ENCODE peak calls at places on chromosomes 12 and 14, in seven cellular contexts. J, X, N, E, S, T and V are unnamed samples.

GRCh38 chr14:78530078-78530477 is 359.9 kb downstream of the NRXN3 start:
- DNase-seq in E (peak), J (no peak), S (no peak), X (no peak), N (no peak), T (no peak), V (peak)

GRCh38 chr12:127480775-127481314 is 786.1 kb upstream of the TMEM132C start:
- DNase-seq in J (no peak), N (no peak), S (no peak), E (no peak), T (no peak), X (no peak), V (no peak)

GRCh38 chr14:101980251-101980650 is 15.9 kb downstream of the DYNC1H1 start:
- DNase-seq in S (no peak), J (no peak), X (no peak), N (no peak), T (no peak), E (no peak), V (no peak)

GRCh38 chr12:94200695-94201094 is 52.3 kb downstream of the PLXNC1 start:
- DNase-seq in E (no peak), X (no peak), T (no peak), J (no peak), S (no peak), N (no peak), V (no peak)

GRCh38 chr14:53265025-53265424 is 111.9 kb upstream of the DDHD1 start:
- DNase-seq in N (no peak), S (no peak), X (no peak), T (no peak), J (no peak), E (no peak), V (no peak)

GRCh38 chr12:102948941-102949352 is 8.5 kb upstream of the ASCL1 start:
- DNase-seq in X (no peak), S (peak), N (peak), J (peak), E (peak), T (peak), V (peak)

GRCh38 chr12:52418576-52419110 is 12.5 kb upstream of the KRT82 start:
- DNase-seq in E (no peak), J (no peak), S (no peak), X (no peak), T (no peak), N (no peak), V (no peak)

GRCh38 chr14:103074699-103075341 is 9.2 kb upstream of the LBHD2 start:
- DNase-seq in T (no peak), X (peak), E (no peak), J (no peak), N (no peak), S (no peak), V (no peak)

GRCh38 chr12:84069699-84070098 is 842.9 kb downstream of the SLC6A15 start:
- DNase-seq in N (no peak), J (no peak), E (peak), X (no peak), S (no peak), T (no peak), V (no peak)

GRCh38 chr12:75795125-75795524 is 236.5 kb downstream of the PHLDA1 start:
- DNase-seq in S (no peak), X (no peak), E (no peak), T (no peak), J (no peak), N (no peak), V (no peak)

GRCh38 chr12:113289361-113289760 is 45.5 kb downstream of the SLC8B1 start:
- DNase-seq in T (no peak), N (no peak), J (no peak), E (no peak), S (no peak), X (no peak), V (no peak)

GRCh38 chr12:93638095-93638494 is 39.1 kb upstream of the CRADD start:
- DNase-seq in N (no peak), S (no peak), T (no peak), X (no peak), E (peak), J (no peak), V (no peak)

GRCh38 chr14:104880584-104881210 is 15.6 kb downstream of the CEP170B start:
- DNase-seq in X (no peak), T (no peak), E (no peak), N (no peak), J (no peak), S (no peak), V (no peak)

GRCh38 chr12:124044021-124044420 is 71.0 kb downstream of the ZNF664 start:
- DNase-seq in J (no peak), S (no peak), N (no peak), T (no peak), X (no peak), E (no peak), V (no peak)

GRCh38 chr12:108641446-108642268 is 8.0 kb upstream of the SELPLG start:
- DNase-seq in S (no peak), J (no peak), N (no peak), E (peak), T (no peak), X (no peak), V (no peak)

GRCh38 chr14:93346926-93347721 is at the start of gene COX8C:
- DNase-seq in T (no peak), S (no peak), J (no peak), X (no peak), E (no peak), N (no peak), V (no peak)

GRCh38 chr14:55073856-55074255 is 22.4 kb downstream of the MAPK1IP1L start:
- DNase-seq in X (no peak), S (no peak), J (no peak), N (no peak), T (no peak), E (peak), V (no peak)

GRCh38 chr14:61372842-61373555 is 51.6 kb downstream of the PRKCH start:
- DNase-seq in E (no peak), X (no peak), S (no peak), N (no peak), T (no peak), J (no peak), V (no peak)

GRCh38 chr12:356276-356988 is 32.7 kb downstream of the KDM5A start:
- DNase-seq in X (no peak), T (no peak), N (no peak), J (no peak), E (peak), S (no peak), V (no peak)

GRCh38 chr14:65985976-65986375 is 500.2 kb upstream of the CCDC196 start:
- DNase-seq in S (no peak), X (no peak), E (no peak), N (no peak), J (no peak), T (no peak), V (no peak)

GRCh38 chr12:55470088-55470830 is at the start of gene OR6C70:
- DNase-seq in X (no peak), J (no peak), N (no peak), S (no peak), E (no peak), T (no peak), V (no peak)

GRCh38 chr12:109020136-109020535 is 732 bp downstream of the SVOP start:
- DNase-seq in N (no peak), J (no peak), E (no peak), X (no peak), S (no peak), T (no peak), V (no peak)

GRCh38 chr12:85740190-85740589 is 96.0 kb downstream of the RASSF9 start:
- DNase-seq in X (no peak), J (no peak), N (no peak), S (no peak), T (no peak), E (no peak), V (no peak)

GRCh38 chr12:64187370-64187769 is 34.7 kb downstream of the KICS2 start:
- DNase-seq in N (no peak), E (peak), X (no peak), J (no peak), T (no peak), S (no peak), V (no peak)

GRCh38 chr12:29086325-29087271 is 62.5 kb upstream of the FAR2 start:
- DNase-seq in E (no peak), N (no peak), X (no peak), S (no peak), T (no peak), J (no peak), V (no peak)

GRCh38 chr12:100476013-100476751 is 2.5 kb downstream of the NR1H4 start:
- DNase-seq in J (no peak), S (no peak), E (no peak), T (no peak), X (no peak), N (no peak), V (no peak)

GRCh38 chr12:49403887-49404517 is 36.7 kb downstream of the SPATS2 start:
- DNase-seq in T (no peak), N (no peak), E (no peak), J (no peak), S (no peak), X (no peak), V (no peak)

GRCh38 chr14:71380271-71380670 is 473.0 kb downstream of the PCNX1 start:
- DNase-seq in X (no peak), N (no peak), E (peak), T (no peak), J (no peak), S (no peak), V (no peak)

GRCh38 chr14:52678591-52678990 is 16.8 kb downstream of the ERO1A start:
- DNase-seq in N (no peak), J (no peak), X (no peak), E (no peak), S (no peak), T (no peak), V (no peak)

GRCh38 chr12:92759634-92760268 is 57.0 kb downstream of the PLEKHG7 start:
- DNase-seq in S (no peak), X (no peak), N (no peak), E (peak), T (no peak), J (peak), V (no peak)

GRCh38 chr12:48997719-48998496 is 1.3 kb downstream of the DDN start:
- DNase-seq in T (no peak), E (no peak), N (no peak), S (no peak), X (peak), J (no peak), V (peak)

GRCh38 chr12:122982494-122982850 is 2.0 kb downstream of the ARL6IP4 start:
- DNase-seq in X (no peak), E (no peak), N (no peak), J (no peak), T (no peak), S (no peak), V (no peak)

GRCh38 chr12:63086149-63086915 is 64.7 kb downstream of the AVPR1A start:
- DNase-seq in S (no peak), J (no peak), N (no peak), X (no peak), T (no peak), E (no peak), V (peak)

GRCh38 chr12:2997989-2998670 is 38.9 kb downstream of the TEAD4 start:
- DNase-seq in S (no peak), X (no peak), J (no peak), T (no peak), E (no peak), N (no peak), V (no peak)